ENCODE peak calls at places on chromosome 21, in ten cellular contexts. T is fibroblast of lung, B is heart right ventricle, J is H1, W is brain microvascular endothelial cell, M is heart left ventricle, E is mammary epithelial cell, D is ovary, I is tibial nerve, A is tibial artery. C is an unnamed sample.

GRCh38 chr21:17527240-17527639 is 14.4 kb downstream of the CXADR start:
- DNase-seq in J (no peak), A (no peak), D (no peak), M (no peak), T (peak; percentile 89), W (peak; percentile 64), I (no peak), E (peak; percentile 32), B (no peak), C (no peak)

GRCh38 chr21:34524671-34525601 is 12.9 kb upstream of the KCNE1 start:
- DNase-seq in J (no peak), A (no peak), B (no peak), W (no peak), E (peak; percentile 73), I (no peak), D (no peak), M (peak; percentile 32), T (peak; percentile 85), C (peak; percentile 61)

GRCh38 chr21:21751286-21751685 is 753.1 kb downstream of the NCAM2 start:
- DNase-seq in J (no peak), T (no peak), I (no peak), W (no peak), B (no peak), E (no peak), M (no peak), D (no peak), A (no peak), C (no peak)

GRCh38 chr21:32056791-32057190 is 184.0 kb downstream of the HUNK start:
- DNase-seq in W (no peak), B (no peak), I (no peak), D (no peak), E (no peak), J (no peak), M (no peak), A (no peak), T (no peak), C (no peak)

GRCh38 chr21:33198346-33199135 is 31.2 kb upstream of the IFNAR2 start:
- DNase-seq in T (peak; percentile 60), M (peak; percentile 76), B (peak; percentile 38), J (no peak), D (no peak), I (peak; percentile 65), A (no peak), E (no peak), W (no peak), C (peak; percentile 84)

GRCh38 chr21:43023175-43023574 is 48.8 kb downstream of the PKNOX1 start:
- DNase-seq in I (no peak), W (no peak), M (no peak), D (no peak), E (no peak), B (no peak), J (no peak), T (no peak), A (no peak), C (no peak)

GRCh38 chr21:35291963-35292627 is 243.0 kb upstream of the RUNX1 start:
- DNase-seq in A (no peak), W (no peak), J (no peak), B (no peak), D (no peak), T (peak; percentile 72), I (no peak), E (no peak), M (no peak), C (no peak)

GRCh38 chr21:15005391-15005790 is 59.4 kb downstream of the NRIP1 start:
- DNase-seq in E (no peak), T (no peak), I (no peak), D (peak; percentile 69), M (no peak), B (no peak), J (peak; percentile 74), A (no peak), W (no peak), C (no peak)

GRCh38 chr21:19981938-19982337 is 1016.3 kb upstream of the NCAM2 start:
- DNase-seq in B (no peak), M (no peak), W (no peak), J (no peak), T (no peak), A (no peak), E (no peak), I (no peak), D (no peak), C (no peak)

GRCh38 chr21:27813750-27814149 is 846.9 kb upstream of the ADAMTS5 start:
- DNase-seq in E (peak; percentile 8), A (no peak), I (peak; percentile 14), M (no peak), T (no peak), D (no peak), J (no peak), B (peak; percentile 23), W (no peak), C (no peak)

GRCh38 chr21:25323356-25323949 is 283.8 kb downstream of the MRPL39 start:
- DNase-seq in D (no peak), E (no peak), W (no peak), B (no peak), J (no peak), A (no peak), T (no peak), M (no peak), I (no peak), C (no peak)

GRCh38 chr21:36297938-36298572 is 21.9 kb upstream of the MORC3 start:
- DNase-seq in I (peak; percentile 50), B (no peak), D (no peak), T (no peak), W (no peak), J (no peak), M (peak; percentile 53), E (peak; percentile 70), A (peak; percentile 23), C (peak; percentile 66)

GRCh38 chr21:43201491-43201890 is 32.7 kb downstream of the CRYAA start:
- DNase-seq in B (no peak), D (no peak), E (no peak), A (no peak), J (no peak), T (no peak), M (no peak), I (no peak), W (no peak), C (no peak)

GRCh38 chr21:31837613-31838390 is 35.0 kb upstream of the HUNK start:
- DNase-seq in E (no peak), W (no peak), A (no peak), D (no peak), B (no peak), M (no peak), J (no peak), I (no peak), T (no peak), C (no peak)

DNA sequence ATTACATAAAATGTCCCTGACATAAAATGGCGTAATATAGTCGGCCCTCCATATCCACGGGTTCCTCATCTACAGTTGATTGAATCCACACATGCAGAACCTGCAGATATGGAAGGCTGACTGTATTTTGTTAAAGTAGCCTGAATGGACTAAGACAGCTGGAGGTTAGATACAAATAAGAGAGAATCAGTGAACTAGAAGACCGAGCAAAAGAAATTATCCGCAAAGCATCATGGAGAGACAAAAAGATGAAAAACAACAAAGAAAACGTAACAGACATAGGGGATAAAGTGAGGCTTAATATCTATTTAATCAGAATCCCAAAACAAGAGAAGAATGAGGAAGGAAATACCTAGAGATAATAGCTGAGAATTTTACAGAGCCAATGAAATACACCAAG is 20.3 kb downstream of the LTN1 start:
- DNase-seq in D (no peak), T (no peak), I (no peak), M (no peak), J (no peak), E (no peak), B (no peak), W (no peak), A (no peak), C (no peak)
- TF ChIP-seq CTCF in D (no peak), T (no peak), I (no peak), M (no peak), J (no peak), E (no peak), B (no peak), W (no peak), A (no peak), C (no peak)

GRCh38 chr21:45304945-45305344 is 17.2 kb upstream of the POFUT2 start:
- DNase-seq in M (no peak), I (no peak), D (peak; percentile 40), E (no peak), J (no peak), T (peak; percentile 43), W (no peak), B (peak; percentile 9), A (peak; percentile 61), C (no peak)
- H3K27me3 ChIP-seq in M (no peaks in the 10 kb centered on the region), I (no peaks in the 10 kb centered on the region), D (no peaks in the 10 kb centered on the region), E (no peaks in the 10 kb centered on the region), J (no peaks in the 10 kb centered on the region), T (no peaks in the 10 kb centered on the region), W (no peaks in the 10 kb centered on the region), B (no peaks in the 10 kb centered on the region), A (no peaks in the 10 kb centered on the region), C (no peaks in the 10 kb centered on the region)

GRCh38 chr21:46554431-46555224 is 50.3 kb downstream of the S100B start:
- DNase-seq in J (no peak), A (no peak), I (no peak), W (no peak), D (no peak), E (no peak), T (no peak), M (no peak), B (no peak), C (no peak)

GRCh38 chr21:46556802-46557201 is 48.1 kb downstream of the S100B start:
- DNase-seq in T (no peak), M (no peak), J (no peak), D (no peak), W (no peak), I (no peak), A (no peak), E (no peak), B (no peak), C (no peak)

GRCh38 chr21:46553993-46554392 is 50.9 kb downstream of the S100B start:
- DNase-seq in B (no peak), D (no peak), T (no peak), A (no peak), E (no peak), I (no peak), J (no peak), W (no peak), M (no peak), C (no peak)

GRCh38 chr21:46555678-46556077 is 49.2 kb downstream of the S100B start:
- DNase-seq in J (no peak), M (no peak), W (no peak), D (no peak), T (no peak), A (no peak), B (no peak), I (no peak), E (no peak), C (peak; percentile 58)

DNA sequence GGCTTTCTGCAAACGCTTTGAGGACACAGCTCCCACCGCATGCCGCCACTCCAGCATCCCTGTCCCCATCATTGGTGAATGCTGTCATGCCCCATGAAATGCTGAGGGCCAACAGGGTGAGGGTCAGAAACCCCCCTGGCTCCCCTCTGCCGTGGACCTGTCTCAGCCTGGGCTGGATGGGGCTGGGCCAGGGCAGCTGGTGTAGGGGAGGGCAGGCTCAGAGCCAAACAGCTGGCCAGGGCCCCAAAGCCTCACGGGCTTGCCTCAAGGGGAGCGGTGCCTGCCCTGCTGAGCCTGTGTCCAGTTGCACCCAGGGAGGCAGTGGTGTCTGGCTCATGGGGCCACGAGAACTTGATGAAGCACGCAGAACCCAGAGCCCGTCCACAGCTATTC is 49.7 kb downstream of the S100B start:
- DNase-seq in T (no peak), I (no peak), E (no peak), D (no peak), M (no peak), B (no peak), W (no peak), A (no peak), J (no peak), C (peak; percentile 49)
- H3K36me3 ChIP-seq in T (peaks cover 15% of the 10 kb centered on the region), I (peaks cover 90% of the 10 kb centered on the region), E (peaks cover 31% of the 10 kb centered on the region), D (no peaks in the 10 kb centered on the region), M (peaks cover 99% of the 10 kb centered on the region), B (no peaks in the 10 kb centered on the region), W (peaks cover 58% of the 10 kb centered on the region), A (peaks cover 70% of the 10 kb centered on the region), J (peaks cover 3% of the 10 kb centered on the region), C (peaks cover 65% of the 10 kb centered on the region)

GRCh38 chr21:39088831-39089380 is 94.3 kb downstream of the PSMG1 start:
- DNase-seq in J (no peak), W (peak; percentile 58), A (peak; percentile 82), M (peak; percentile 75), E (peak; percentile 61), D (no peak), T (peak; percentile 76), B (no peak), I (no peak), C (no peak)
- TF ChIP-seq CTCF in J (no peak), W (peak; percentile 37), A (peak; percentile 19), M (peak; percentile 45), E (peak; percentile 4), D (no peak), T (no peak), B (no peak), I (no peak), C (no peak)

C was measured in right atrium auricular region.